ENCODE peak calls at places on chromosomes 7 and 10, in five cellular contexts. P is HepG2, T is A549, U is sigmoid colon, K is tibial nerve. L is an unnamed sample.

GRCh38 chr10:115706482-115707076 is 566.4 kb downstream of the GFRA1 start:
- DNase-seq in P (peak), T (no peak), U (no peak), K (peak), L (no peak)

GRCh38 chr10:118465300-118465874 is 123.3 kb upstream of the FAM204A start:
- DNase-seq in P (no peak), T (no peak), U (no peak), K (no peak), L (no peak)

GRCh38 chr10:72370201-72370722 is 15.5 kb upstream of the DNAJB12 start:
- DNase-seq in P (no peak), T (no peak), U (no peak), K (no peak), L (no peak)

GRCh38 chr7:80017101-80017500 is 117.5 kb upstream of the GNAI1 start:
- DNase-seq in P (no peak), T (no peak), U (no peak), K (no peak), L (no peak)

GRCh38 chr10:10311966-10312365 is 705.7 kb upstream of the CELF2 start:
- DNase-seq in P (no peak), T (no peak), U (no peak), K (no peak), L (no peak)

GRCh38 chr7:18698258-18698734 is 202.7 kb downstream of the HDAC9 start:
- DNase-seq in P (no peak), T (no peak), U (no peak), K (no peak), L (no peak)

GRCh38 chr7:135745702-135746312 is 2.8 kb downstream of the FAM180A start:
- DNase-seq in P (no peak), T (peak), U (peak), K (peak), L (peak)

GRCh38 chr10:103580422-103580821 is 86.9 kb downstream of the NEURL1 start:
- DNase-seq in P (no peak), T (no peak), U (no peak), K (no peak), L (no peak)

GRCh38 chr10:66627156-66627555 is 298.7 kb upstream of the LRRTM3 start:
- DNase-seq in P (peak), T (peak), U (no peak), K (no peak), L (no peak)

GRCh38 chr10:25261571-25261970 is 86.8 kb downstream of the GPR158 start:
- DNase-seq in P (no peak), T (no peak), U (no peak), K (no peak), L (no peak)

GRCh38 chr7:55493416-55493815 is 78.9 kb downstream of the VOPP1 start:
- DNase-seq in P (no peak), T (no peak), U (no peak), K (no peak), L (no peak)

GRCh38 chr10:78902815-78903214 is 166.0 kb upstream of the ZMIZ1 start:
- DNase-seq in P (no peak), T (no peak), U (no peak), K (no peak), L (no peak)

GRCh38 chr7:98295467-98296220 is 14.2 kb downstream of the BRI3 start:
- DNase-seq in P (no peak), T (no peak), U (no peak), K (no peak), L (no peak)

GRCh38 chr10:99994801-99995200 is 14.9 kb downstream of the DNMBP start:
- DNase-seq in P (no peak), T (no peak), U (no peak), K (no peak), L (no peak)

GRCh38 chr7:142685877-142686508 is 63.3 kb upstream of the PRSS1 start:
- DNase-seq in P (no peak), T (no peak), U (no peak), K (no peak), L (no peak)

GRCh38 chr10:132867801-132868644 is 74.3 kb downstream of the CFAP46 start:
- DNase-seq in P (no peak), T (no peak), U (peak), K (no peak), L (peak)

GRCh38 chr7:57216340-57216739 is 84.1 kb upstream of the ZNF479 start:
- DNase-seq in P (no peak), T (no peak), U (no peak), K (no peak), L (no peak)

GRCh38 chr10:5547684-5547933 is 22.8 kb downstream of the CALML3 start:
- DNase-seq in P (no peak), T (no peak), U (no peak), K (no peak), L (no peak)

GRCh38 chr10:101018118-101018599 is 12.8 kb downstream of the PDZD7 start:
- DNase-seq in P (peak), T (no peak), U (no peak), K (no peak), L (no peak)

GRCh38 chr10:114309111-114309651 is 70.1 kb downstream of the VWA2 start:
- DNase-seq in P (no peak), T (no peak), U (no peak), K (no peak), L (no peak)

GRCh38 chr10:4018054-4018511 is 233.1 kb upstream of the KLF6 start:
- DNase-seq in P (no peak), T (no peak), U (no peak), K (no peak), L (no peak)

GRCh38 chr10:124220971-124221355 is 127.6 kb upstream of the CHST15 start:
- DNase-seq in P (no peak), T (no peak), U (no peak), K (no peak), L (no peak)

GRCh38 chr10:63986536-63986935 is 465.3 kb downstream of the REEP3 start:
- DNase-seq in P (no peak), T (no peak), U (no peak), K (no peak), L (no peak)

GRCh38 chr7:138514044-138514443 is 54.0 kb downstream of the TRIM24 start:
- DNase-seq in P (no peak), T (no peak), U (no peak), K (no peak), L (no peak)

GRCh38 chr7:99531354-99531765 is 20.6 kb downstream of the FAM200A start:
- DNase-seq in P (no peak), T (no peak), U (no peak), K (no peak), L (no peak)

GRCh38 chr7:101172854-101173751 is 7.0 kb downstream of the NAT16 start:
- DNase-seq in P (no peak), T (no peak), U (no peak), K (no peak), L (peak)

GRCh38 chr10:13615650-13616049 is 28.9 kb downstream of the PRPF18 start:
- DNase-seq in P (no peak), T (no peak), U (no peak), K (no peak), L (no peak)

GRCh38 chr10:106636781-106637491 is 527.6 kb downstream of the SORCS1 start:
- DNase-seq in P (no peak), T (no peak), U (no peak), K (no peak), L (no peak)

GRCh38 chr7:50655490-50655889 is 90.3 kb upstream of the DDC start:
- DNase-seq in P (no peak), T (no peak), U (no peak), K (no peak), L (no peak)

GRCh38 chr7:50653116-50653854 is 88.1 kb upstream of the DDC start:
- DNase-seq in P (peak), T (no peak), U (peak), K (peak), L (no peak)

GRCh38 chr7:50652400-50653115 is 87.4 kb upstream of the DDC start:
- DNase-seq in P (no peak), T (no peak), U (no peak), K (no peak), L (no peak)

GRCh38 chr7:50655020-50655419 is 89.8 kb upstream of the DDC start:
- DNase-seq in P (no peak), T (no peak), U (no peak), K (no peak), L (peak)

DNA sequence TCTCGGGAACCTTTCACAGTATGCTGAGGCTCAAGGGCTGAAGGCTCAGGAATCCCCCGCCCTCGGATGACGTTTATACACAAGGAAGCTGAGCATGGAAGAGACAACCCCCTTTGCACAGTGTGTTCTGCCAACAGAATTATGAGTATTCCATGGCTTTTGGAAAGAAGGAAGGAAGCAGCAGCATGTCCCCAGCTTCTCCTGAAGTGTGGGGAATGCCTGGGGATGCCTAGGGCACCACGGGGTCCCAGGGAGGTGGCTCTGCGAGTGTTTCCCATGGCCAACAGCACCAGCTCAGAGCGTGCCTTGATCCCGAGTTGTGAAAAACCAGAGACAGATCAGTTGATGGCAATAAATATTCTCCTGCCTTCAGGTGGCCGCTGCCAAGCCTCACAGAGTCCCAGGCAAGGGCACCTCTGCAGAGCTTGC is 88.8 kb upstream of the DDC start:
- DNase-seq in P (no peak), T (no peak), U (peak), K (peak), L (peak)
- TF ChIP-seq EP300 in P (no peak), T (no peak), U (no peak), K (no peak), L (no peak)

GRCh38 chr10:77614778-77615625 is 22.6 kb downstream of the KCNMA1 start:
- DNase-seq in P (no peak), T (no peak), U (peak), K (no peak), L (no peak)
- TF ChIP-seq EP300 in P (no peak), T (no peak), U (no peak), K (no peak), L (no peak)

DNA sequence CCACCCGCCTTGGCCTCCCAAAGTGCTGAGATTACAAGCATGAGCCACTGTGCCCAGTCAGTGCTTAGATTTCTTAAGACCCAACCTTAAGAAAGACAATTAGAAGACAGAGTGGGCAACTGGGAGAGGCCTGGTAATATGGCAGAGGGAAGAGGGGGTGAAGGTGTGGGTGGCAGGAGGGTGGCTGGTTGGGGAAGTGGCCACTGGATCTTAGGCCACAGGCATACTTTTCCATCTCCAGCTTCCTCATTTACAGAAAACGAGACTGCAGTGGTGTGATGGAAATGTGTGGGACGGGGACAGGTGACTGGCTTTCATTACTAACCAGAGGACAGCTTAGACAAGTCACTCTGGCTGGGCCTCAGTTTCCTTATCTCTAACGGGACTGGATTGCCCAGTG is 1.0 kb upstream of the FFAR4 start:
- DNase-seq in P (no peak), T (no peak), U (peak), K (no peak), L (no peak)
- TF ChIP-seq EP300 in P (no peak), T (no peak), U (no peak), K (no peak), L (no peak)

DNA sequence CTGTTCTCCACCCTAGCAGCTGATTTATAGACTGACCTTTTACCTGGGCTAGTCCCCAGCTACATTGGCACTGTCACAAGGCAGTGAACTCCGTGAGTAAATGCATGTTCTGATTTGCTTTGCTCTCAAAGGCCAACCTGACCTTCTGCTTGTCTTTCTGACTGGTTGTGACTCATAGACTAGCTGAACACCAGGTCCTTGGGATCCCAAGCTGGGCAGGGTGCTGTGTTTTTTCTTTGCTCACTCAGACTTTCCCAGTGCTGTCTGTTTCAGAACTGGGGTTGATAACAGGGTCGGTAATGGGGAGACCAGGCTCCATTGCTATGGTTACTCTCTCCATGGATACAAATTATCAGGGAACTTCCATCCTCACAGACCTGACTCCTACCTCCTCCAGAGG is 35.0 kb downstream of the EVX1 start:
- DNase-seq in P (peak), T (peak), U (no peak), K (no peak), L (no peak)
- TF ChIP-seq EP300 in P (no peak), T (no peak), U (no peak), K (no peak), L (no peak)

GRCh38 chr7:151680810-151681209 is 161.1 kb upstream of the RHEB start:
- DNase-seq in P (no peak), T (no peak), U (peak), K (peak), L (peak)
- TF ChIP-seq EP300 in P (no peak), T (no peak), U (no peak), K (no peak), L (no peak)

DNA sequence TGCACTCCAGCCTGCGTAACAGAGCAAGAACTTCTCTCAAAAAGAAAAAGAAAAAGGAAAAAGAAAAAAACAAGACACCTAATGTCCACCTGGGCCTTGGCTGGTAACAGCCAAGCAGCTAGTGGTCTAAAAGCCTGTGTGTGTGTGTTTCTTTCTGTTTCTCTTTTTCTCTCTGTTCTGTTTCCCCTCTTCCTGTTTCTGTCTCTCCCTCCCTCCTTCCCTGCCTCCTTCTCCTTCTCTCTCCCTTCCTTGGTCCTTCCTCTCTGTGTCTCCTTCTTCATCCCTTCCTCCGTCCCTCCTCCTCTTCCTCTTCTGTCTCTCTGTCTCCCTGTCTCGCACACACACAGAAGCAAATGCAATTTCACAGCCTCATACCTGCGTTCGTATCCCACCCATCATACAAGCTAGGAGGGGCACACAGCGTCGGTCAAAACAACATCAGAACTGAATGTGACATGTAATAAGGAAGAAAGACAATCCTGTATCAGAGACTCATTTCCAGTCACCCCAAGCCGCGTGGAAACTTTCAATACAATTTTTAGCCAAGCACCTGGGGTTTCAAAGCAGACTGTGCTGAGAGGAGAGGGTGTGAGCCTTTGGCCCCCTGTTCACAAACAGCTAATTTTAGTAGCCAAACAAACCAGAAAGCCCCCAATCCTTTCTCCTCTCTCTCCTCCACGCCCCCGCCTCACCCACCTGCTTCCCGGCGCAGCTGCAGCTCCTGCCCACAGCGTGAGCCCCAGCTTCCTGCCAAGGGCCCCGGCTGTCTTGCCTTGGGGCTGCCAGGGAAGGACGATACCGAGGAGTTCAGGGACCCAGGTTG is 50.2 kb upstream of the GNA12 start:
- DNase-seq in P (no peak), T (no peak), U (no peak), K (no peak), L (no peak)
- TF ChIP-seq EP300 in P (no peak), T (no peak), U (no peak), K (no peak), L (no peak)

GRCh38 chr7:129009437-129009836 is 45.5 kb downstream of the TNPO3 start:
- DNase-seq in P (no peak), T (no peak), U (no peak), K (no peak), L (no peak)
- TF ChIP-seq EP300 in P (no peak), T (no peak), U (no peak), K (no peak), L (no peak)

GRCh38 chr7:1105189-1105588 is 17.3 kb downstream of the GPER1 start:
- DNase-seq in P (no peak), T (no peak), U (no peak), K (no peak), L (no peak)
- TF ChIP-seq EP300 in P (no peak), T (no peak), U (no peak), K (no peak), L (no peak)

GRCh38 chr10:12469345-12469744 is 120.0 kb downstream of the CAMK1D start:
- DNase-seq in P (no peak), T (peak), U (no peak), K (no peak), L (no peak)
- TF ChIP-seq EP300 in P (no peak), T (no peak), U (no peak), K (no peak), L (no peak)